ENCODE peak calls at places on chromosomes 7 and 10, in ten cellular contexts. P, U, R, Q, Y, Z, L, X, A and F are unnamed samples.

GRCh38 chr10:132912685-132913558 is 29.4 kb downstream of the CFAP46 start:
- DNase-seq in P (no peak), A (no peak), Y (no peak), R (no peak), L (no peak), U (no peak), Q (no peak), X (no peak), Z (no peak), F (no peak)

GRCh38 chr7:102841290-102841689 is 71.5 kb upstream of the LRRC17 start:
- DNase-seq in Z (no peak), Q (peak; percentile 24), A (no peak), R (no peak), L (no peak), Y (no peak), X (no peak), P (no peak), U (no peak), F (no peak)

GRCh38 chr7:76225379-76225778 is 23.7 kb downstream of the SRRM3 start:
- DNase-seq in P (peak; percentile 10), A (no peak), Q (no peak), Y (no peak), X (no peak), U (no peak), L (no peak), Z (peak; percentile 37), R (no peak), F (peak; percentile 48)

GRCh38 chr7:65750511-65751344 is 122.1 kb upstream of the VKORC1L1 start:
- DNase-seq in U (peak; percentile 91), P (peak; percentile 92), L (peak; percentile 72), Z (peak; percentile 92), Q (peak; percentile 55), Y (peak; percentile 89), A (peak; percentile 81), R (peak; percentile 83), X (peak; percentile 89), F (peak; percentile 95)

GRCh38 chr7:87414400-87415188 is 60.9 kb downstream of the ABCB4 start:
- DNase-seq in Y (no peak), Z (no peak), X (no peak), R (no peak), Q (no peak), P (peak; percentile 42), L (no peak), U (no peak), A (no peak), F (peak; percentile 11)

GRCh38 chr7:132865766-132866531 is 215.9 kb downstream of the CHCHD3 start:
- DNase-seq in A (no peak), P (no peak), U (no peak), L (no peak), X (no peak), R (no peak), Z (no peak), Y (no peak), Q (no peak), F (peak; percentile 48)

GRCh38 chr10:69802424-69803161 is 887 bp downstream of the COL13A1 start:
- DNase-seq in Y (no peak), Z (no peak), L (no peak), A (no peak), Q (no peak), P (peak; percentile 66), U (no peak), R (no peak), X (no peak), F (peak; percentile 27)

GRCh38 chr10:106540606-106541005 is 623.9 kb downstream of the SORCS1 start:
- DNase-seq in R (no peak), Z (no peak), Q (no peak), X (no peak), P (peak; percentile 52), U (no peak), A (no peak), L (no peak), Y (no peak), F (peak; percentile 63)

GRCh38 chr10:117334075-117334474 is 41.2 kb downstream of the PDZD8 start:
- DNase-seq in X (no peak), Q (no peak), Y (no peak), U (no peak), L (no peak), P (no peak), R (no peak), Z (no peak), A (no peak), F (no peak)

GRCh38 chr10:119526606-119527592 is 15.6 kb downstream of the RGS10 start:
- DNase-seq in A (no peak), P (no peak), R (no peak), Q (no peak), Z (peak; percentile 28), L (no peak), X (no peak), U (no peak), Y (no peak), F (no peak)

GRCh38 chr7:48147078-48147591 is 24.1 kb upstream of the ABCA13 start:
- DNase-seq in P (no peak), Z (no peak), U (no peak), A (no peak), Y (no peak), Q (no peak), R (no peak), X (no peak), L (no peak), F (peak; percentile 23)

GRCh38 chr10:48494073-48494472 is 110.8 kb downstream of the ARHGAP22 start:
- DNase-seq in Z (no peak), Q (no peak), P (no peak), L (no peak), U (peak; percentile 42), Y (no peak), X (no peak), R (no peak), A (no peak), F (no peak)